ENCODE peak calls at places on chromosomes 12 and 14, in nine cellular contexts. One of them, this sample, is unnamed.

GRCh38 chr12:47190271-47190750 is 110.6 kb upstream of the AMIGO2 start:
- DNase-seq in foreskin fibroblast: peak; percentile 24
- DNase-seq in B cell: no peak
- DNase-seq in endothelial cell: no peak
- DNase-seq in RWPE1: peak; percentile 37
- DNase-seq in SK-N-SH: no peak
- DNase-seq in upper lobe of right lung: no peak
- DNase-seq in AG04449: no peak
- DNase-seq in HCT116: no peak
- DNase-seq in this sample: no peak

GRCh38 chr12:58871557-58871956 is 48.7 kb downstream of the LRIG3 start:
- DNase-seq in SK-N-SH: no peak
- DNase-seq in upper lobe of right lung: no peak
- DNase-seq in RWPE1: no peak
- DNase-seq in endothelial cell: no peak
- DNase-seq in AG04449: no peak
- DNase-seq in foreskin fibroblast: peak; percentile 46
- DNase-seq in HCT116: no peak
- DNase-seq in B cell: no peak
- DNase-seq in this sample: no peak

GRCh38 chr12:25716842-25717241 is 163.8 kb upstream of the LMNTD1 start:
- DNase-seq in B cell: no peak
- DNase-seq in HCT116: no peak
- DNase-seq in AG04449: no peak
- DNase-seq in RWPE1: no peak
- DNase-seq in foreskin fibroblast: peak; percentile 79
- DNase-seq in upper lobe of right lung: no peak
- DNase-seq in SK-N-SH: no peak
- DNase-seq in endothelial cell: no peak
- DNase-seq in this sample: no peak

GRCh38 chr12:113401066-113402000 is 2.4 kb downstream of the SDS start:
- DNase-seq in HCT116: no peak
- DNase-seq in B cell: no peak
- DNase-seq in upper lobe of right lung: no peak
- DNase-seq in foreskin fibroblast: no peak
- DNase-seq in SK-N-SH: no peak
- DNase-seq in RWPE1: no peak
- DNase-seq in AG04449: no peak
- DNase-seq in endothelial cell: no peak
- DNase-seq in this sample: no peak

GRCh38 chr14:26730929-26731618 is 133.2 kb upstream of the NOVA1 start:
- DNase-seq in HCT116: no peak
- DNase-seq in upper lobe of right lung: no peak
- DNase-seq in B cell: no peak
- DNase-seq in endothelial cell: peak; percentile 41
- DNase-seq in SK-N-SH: peak; percentile 15
- DNase-seq in foreskin fibroblast: peak; percentile 46
- DNase-seq in RWPE1: peak; percentile 3
- DNase-seq in AG04449: no peak
- DNase-seq in this sample: no peak

GRCh38 chr14:52351561-52352491 is 37.7 kb downstream of the PTGER2 start:
- DNase-seq in upper lobe of right lung: no peak
- DNase-seq in SK-N-SH: no peak
- DNase-seq in AG04449: no peak
- DNase-seq in endothelial cell: no peak
- DNase-seq in foreskin fibroblast: peak; percentile 76
- DNase-seq in B cell: no peak
- DNase-seq in HCT116: no peak
- DNase-seq in RWPE1: no peak
- DNase-seq in this sample: no peak

GRCh38 chr12:57419495-57419894 is 11.3 kb downstream of the R3HDM2 start:
- DNase-seq in B cell: no peak
- DNase-seq in AG04449: no peak
- DNase-seq in upper lobe of right lung: no peak
- DNase-seq in SK-N-SH: no peak
- DNase-seq in foreskin fibroblast: no peak
- DNase-seq in RWPE1: no peak
- DNase-seq in endothelial cell: no peak
- DNase-seq in HCT116: no peak
- DNase-seq in this sample: no peak

GRCh38 chr12:87363497-87364084 is 665.6 kb downstream of the C12orf50 start:
- DNase-seq in B cell: no peak
- DNase-seq in endothelial cell: no peak
- DNase-seq in AG04449: no peak
- DNase-seq in foreskin fibroblast: no peak
- DNase-seq in HCT116: no peak
- DNase-seq in upper lobe of right lung: peak; percentile 27
- DNase-seq in RWPE1: no peak
- DNase-seq in SK-N-SH: no peak
- DNase-seq in this sample: no peak

GRCh38 chr12:89694542-89694941 is 14.1 kb downstream of the ATP2B1 start:
- DNase-seq in SK-N-SH: no peak
- DNase-seq in B cell: no peak
- DNase-seq in endothelial cell: no peak
- DNase-seq in HCT116: no peak
- DNase-seq in upper lobe of right lung: no peak
- DNase-seq in RWPE1: no peak
- DNase-seq in foreskin fibroblast: no peak
- DNase-seq in AG04449: no peak
- DNase-seq in this sample: no peak

GRCh38 chr12:52552055-52552454 is 890 bp downstream of the KRT71 start:
- DNase-seq in AG04449: no peak
- DNase-seq in HCT116: no peak
- DNase-seq in SK-N-SH: no peak
- DNase-seq in endothelial cell: no peak
- DNase-seq in upper lobe of right lung: no peak
- DNase-seq in RWPE1: no peak
- DNase-seq in foreskin fibroblast: no peak
- DNase-seq in B cell: no peak
- DNase-seq in this sample: no peak

GRCh38 chr12:98213556-98213955 is 301.8 kb upstream of the TMPO start:
- DNase-seq in endothelial cell: no peak
- DNase-seq in SK-N-SH: no peak
- DNase-seq in B cell: no peak
- DNase-seq in HCT116: no peak
- DNase-seq in RWPE1: no peak
- DNase-seq in AG04449: no peak
- DNase-seq in upper lobe of right lung: no peak
- DNase-seq in foreskin fibroblast: no peak
- DNase-seq in this sample: no peak

GRCh38 chr12:9750276-9751203 is 10.2 kb downstream of the CD69 start:
- DNase-seq in HCT116: peak; percentile 46
- DNase-seq in upper lobe of right lung: no peak
- DNase-seq in B cell: peak; percentile 63
- DNase-seq in AG04449: no peak
- DNase-seq in foreskin fibroblast: peak; percentile 70
- DNase-seq in RWPE1: peak; percentile 67
- DNase-seq in endothelial cell: peak; percentile 54
- DNase-seq in SK-N-SH: peak; percentile 67
- DNase-seq in this sample: peak; percentile 16

GRCh38 chr12:104866286-104866685 is 91.8 kb downstream of the SLC41A2 start:
- DNase-seq in foreskin fibroblast: peak; percentile 72
- DNase-seq in B cell: no peak
- DNase-seq in SK-N-SH: no peak
- DNase-seq in endothelial cell: no peak
- DNase-seq in upper lobe of right lung: no peak
- DNase-seq in RWPE1: no peak
- DNase-seq in HCT116: no peak
- DNase-seq in AG04449: no peak
- DNase-seq in this sample: peak; percentile 32

GRCh38 chr12:120962487-120963054 is 15.8 kb upstream of the HNF1A start:
- DNase-seq in HCT116: no peak
- DNase-seq in AG04449: no peak
- DNase-seq in upper lobe of right lung: no peak
- DNase-seq in RWPE1: peak; percentile 73
- DNase-seq in B cell: no peak
- DNase-seq in foreskin fibroblast: peak; percentile 38
- DNase-seq in SK-N-SH: no peak
- DNase-seq in endothelial cell: no peak
- DNase-seq in this sample: no peak
- TF ChIP-seq CTCF in HCT116: no peak
- TF ChIP-seq CTCF in AG04449: no peak
- TF ChIP-seq CTCF in upper lobe of right lung: no peak
- TF ChIP-seq CTCF in RWPE1: no peak
- TF ChIP-seq CTCF in B cell: no peak
- TF ChIP-seq CTCF in foreskin fibroblast: no peak
- TF ChIP-seq CTCF in SK-N-SH: no peak
- TF ChIP-seq CTCF in endothelial cell: no peak
- TF ChIP-seq CTCF in this sample: no peak

GRCh38 chr12:69595689-69596088 is 10.4 kb downstream of the CCT2 start:
- DNase-seq in RWPE1: no peak
- DNase-seq in HCT116: no peak
- DNase-seq in B cell: no peak
- DNase-seq in foreskin fibroblast: no peak
- DNase-seq in endothelial cell: no peak
- DNase-seq in upper lobe of right lung: no peak
- DNase-seq in AG04449: no peak
- DNase-seq in SK-N-SH: no peak
- DNase-seq in this sample: no peak
- TF ChIP-seq CTCF in RWPE1: no peak
- TF ChIP-seq CTCF in HCT116: no peak
- TF ChIP-seq CTCF in B cell: no peak
- TF ChIP-seq CTCF in foreskin fibroblast: no peak
- TF ChIP-seq CTCF in endothelial cell: no peak
- TF ChIP-seq CTCF in upper lobe of right lung: no peak
- TF ChIP-seq CTCF in AG04449: no peak
- TF ChIP-seq CTCF in SK-N-SH: peak; percentile 7
- TF ChIP-seq CTCF in this sample: no peak

DNA sequence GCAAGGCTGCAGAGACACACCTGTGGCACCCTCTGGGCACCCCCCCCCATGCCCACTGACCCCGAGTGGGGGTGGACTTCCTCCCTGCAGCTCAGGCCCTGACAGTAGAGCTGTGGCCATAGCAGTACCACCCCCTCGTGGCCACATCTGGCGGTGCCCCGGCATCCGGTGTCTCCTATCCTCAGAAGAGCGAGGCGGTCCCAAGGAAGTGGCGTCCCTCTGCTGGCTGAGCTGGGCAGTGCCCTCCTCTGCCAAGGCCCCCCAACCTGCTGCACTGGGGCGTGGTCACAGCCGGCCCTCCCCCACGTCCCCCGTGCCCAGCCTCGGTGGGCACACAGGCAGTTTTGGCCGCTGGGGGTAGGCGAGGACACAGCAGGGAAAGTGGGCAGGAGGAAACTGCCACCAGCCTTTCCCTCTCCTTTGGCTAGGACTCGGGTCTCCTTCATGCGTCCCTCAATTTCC is 6.0 kb upstream of the SLC6A12 start:
- DNase-seq in HCT116: peak; percentile 73
- DNase-seq in endothelial cell: peak; percentile 91
- DNase-seq in B cell: no peak
- DNase-seq in upper lobe of right lung: peak; percentile 89
- DNase-seq in foreskin fibroblast: peak; percentile 35
- DNase-seq in RWPE1: peak; percentile 15
- DNase-seq in AG04449: no peak
- DNase-seq in SK-N-SH: peak; percentile 91
- DNase-seq in this sample: no peak
- TF ChIP-seq CTCF in HCT116: peak; percentile 99
- TF ChIP-seq CTCF in endothelial cell: peak; percentile 95
- TF ChIP-seq CTCF in B cell: peak; percentile 26
- TF ChIP-seq CTCF in upper lobe of right lung: peak; percentile 66
- TF ChIP-seq CTCF in foreskin fibroblast: peak; percentile 59
- TF ChIP-seq CTCF in RWPE1: no peak
- TF ChIP-seq CTCF in AG04449: peak; percentile 71
- TF ChIP-seq CTCF in SK-N-SH: peak; percentile 68
- TF ChIP-seq CTCF in this sample: peak; percentile 32

GRCh38 chr12:106941481-106942156 is 14.1 kb upstream of the TMEM263 start:
- DNase-seq in RWPE1: no peak
- DNase-seq in AG04449: no peak
- DNase-seq in SK-N-SH: no peak
- DNase-seq in endothelial cell: no peak
- DNase-seq in upper lobe of right lung: no peak
- DNase-seq in B cell: no peak
- DNase-seq in HCT116: no peak
- DNase-seq in foreskin fibroblast: no peak
- DNase-seq in this sample: no peak
- TF ChIP-seq CTCF in RWPE1: no peak
- TF ChIP-seq CTCF in AG04449: no peak
- TF ChIP-seq CTCF in SK-N-SH: no peak
- TF ChIP-seq CTCF in endothelial cell: no peak
- TF ChIP-seq CTCF in upper lobe of right lung: no peak
- TF ChIP-seq CTCF in B cell: no peak
- TF ChIP-seq CTCF in HCT116: no peak
- TF ChIP-seq CTCF in foreskin fibroblast: no peak
- TF ChIP-seq CTCF in this sample: no peak

GRCh38 chr12:49366652-49367380 is 446 bp upstream of the SPATS2 start:
- DNase-seq in foreskin fibroblast: peak; percentile 98
- DNase-seq in B cell: peak; percentile 86
- DNase-seq in AG04449: peak; percentile 33
- DNase-seq in HCT116: peak; percentile 80
- DNase-seq in upper lobe of right lung: peak; percentile 94
- DNase-seq in RWPE1: peak; percentile 94
- DNase-seq in SK-N-SH: peak; percentile 98
- DNase-seq in endothelial cell: peak; percentile 100
- DNase-seq in this sample: peak; percentile 78
- TF ChIP-seq CTCF in foreskin fibroblast: peak; percentile 4
- TF ChIP-seq CTCF in B cell: peak; percentile 44
- TF ChIP-seq CTCF in AG04449: peak; percentile 34
- TF ChIP-seq CTCF in HCT116: peak; percentile 11
- TF ChIP-seq CTCF in upper lobe of right lung: peak; percentile 30
- TF ChIP-seq CTCF in RWPE1: peak; percentile 12
- TF ChIP-seq CTCF in SK-N-SH: peak; percentile 37
- TF ChIP-seq CTCF in endothelial cell: no peak
- TF ChIP-seq CTCF in this sample: peak; percentile 15

GRCh38 chr12:22893878-22894277 is 268.9 kb downstream of the ETNK1 start:
- DNase-seq in HCT116: no peak
- DNase-seq in SK-N-SH: no peak
- DNase-seq in upper lobe of right lung: no peak
- DNase-seq in AG04449: no peak
- DNase-seq in foreskin fibroblast: no peak
- DNase-seq in RWPE1: no peak
- DNase-seq in B cell: no peak
- DNase-seq in endothelial cell: no peak
- DNase-seq in this sample: no peak
- TF ChIP-seq CTCF in HCT116: no peak
- TF ChIP-seq CTCF in SK-N-SH: no peak
- TF ChIP-seq CTCF in upper lobe of right lung: no peak
- TF ChIP-seq CTCF in AG04449: no peak
- TF ChIP-seq CTCF in foreskin fibroblast: no peak
- TF ChIP-seq CTCF in RWPE1: no peak
- TF ChIP-seq CTCF in B cell: no peak
- TF ChIP-seq CTCF in endothelial cell: no peak
- TF ChIP-seq CTCF in this sample: no peak

GRCh38 chr12:64347630-64348029 is 42.9 kb downstream of the C12orf56 start:
- DNase-seq in RWPE1: no peak
- DNase-seq in HCT116: no peak
- DNase-seq in SK-N-SH: no peak
- DNase-seq in AG04449: no peak
- DNase-seq in upper lobe of right lung: no peak
- DNase-seq in foreskin fibroblast: no peak
- DNase-seq in endothelial cell: no peak
- DNase-seq in B cell: no peak
- DNase-seq in this sample: no peak

GRCh38 chr12:64351265-64351664 is 39.3 kb downstream of the C12orf56 start:
- DNase-seq in SK-N-SH: no peak
- DNase-seq in upper lobe of right lung: no peak
- DNase-seq in B cell: no peak
- DNase-seq in HCT116: no peak
- DNase-seq in foreskin fibroblast: no peak
- DNase-seq in RWPE1: no peak
- DNase-seq in endothelial cell: no peak
- DNase-seq in AG04449: no peak
- DNase-seq in this sample: no peak

GRCh38 chr12:64352181-64352580 is 38.4 kb downstream of the C12orf56 start:
- DNase-seq in HCT116: no peak
- DNase-seq in SK-N-SH: no peak
- DNase-seq in B cell: no peak
- DNase-seq in upper lobe of right lung: no peak
- DNase-seq in endothelial cell: no peak
- DNase-seq in foreskin fibroblast: no peak
- DNase-seq in RWPE1: no peak
- DNase-seq in AG04449: no peak
- DNase-seq in this sample: no peak
- TF ChIP-seq CTCF in HCT116: no peak
- TF ChIP-seq CTCF in SK-N-SH: peak; percentile 22
- TF ChIP-seq CTCF in B cell: no peak
- TF ChIP-seq CTCF in upper lobe of right lung: no peak
- TF ChIP-seq CTCF in endothelial cell: peak; percentile 21
- TF ChIP-seq CTCF in foreskin fibroblast: no peak
- TF ChIP-seq CTCF in RWPE1: no peak
- TF ChIP-seq CTCF in AG04449: no peak
- TF ChIP-seq CTCF in this sample: no peak